ENCODE peak calls at places on chromosomes 16 and 17, in nine cellular contexts. J is tibial nerve, C is upper lobe of left lung, U is body of pancreas, B is transverse colon, T is heart left ventricle, L is adrenal gland, N is H54, V is A549. O is an unnamed sample.

GRCh38 chr17:18025596-18026407 is 13.2 kb downstream of the ATPAF2 start:
- DNase-seq in V (no peak), U (no peak), L (no peak), B (no peak), C (no peak), N (peak), T (no peak), J (no peak), O (peak)

GRCh38 chr16:84791088-84791487 is 28.7 kb upstream of the CRISPLD2 start:
- DNase-seq in L (no peak), C (no peak), N (no peak), B (no peak), V (no peak), U (no peak), T (no peak), J (no peak), O (no peak)

GRCh38 chr17:42342242-42343008 is 45.8 kb downstream of the STAT3 start:
- DNase-seq in U (no peak), J (no peak), C (no peak), V (no peak), T (no peak), B (no peak), N (no peak), L (no peak), O (no peak)

GRCh38 chr17:12349297-12349696 is 316.4 kb upstream of the MYOCD start:
- DNase-seq in B (no peak), T (no peak), J (no peak), N (no peak), V (no peak), C (no peak), L (no peak), U (no peak), O (no peak)

GRCh38 chr17:76405607-76405966 is 21.2 kb downstream of the SPHK1 start:
- DNase-seq in J (no peak), B (no peak), N (no peak), L (no peak), T (no peak), U (no peak), V (no peak), C (no peak), O (no peak)

GRCh38 chr16:3155972-3156371 is 21.1 kb downstream of the ZNF213 start:
- DNase-seq in U (no peak), L (no peak), C (no peak), N (no peak), T (no peak), B (no peak), V (no peak), J (no peak), O (no peak)

GRCh38 chr16:85699628-85700027 is 10.9 kb upstream of the GINS2 start:
- DNase-seq in C (no peak), N (peak), V (no peak), B (no peak), T (no peak), L (peak), J (no peak), U (no peak), O (no peak)

GRCh38 chr16:56421313-56421712 is 4.0 kb downstream of the AMFR start:
- DNase-seq in C (no peak), J (no peak), L (no peak), T (no peak), B (no peak), V (no peak), N (no peak), U (no peak), O (no peak)

GRCh38 chr17:19403021-19403420 is 8.0 kb upstream of the RNF112 start:
- DNase-seq in U (no peak), J (no peak), N (no peak), T (no peak), C (no peak), B (no peak), L (no peak), V (no peak), O (no peak)

GRCh38 chr17:72618018-72618509 is 474.4 kb downstream of the SLC39A11 start:
- DNase-seq in U (peak), C (no peak), B (peak), J (no peak), T (no peak), L (no peak), V (no peak), N (no peak), O (no peak)

GRCh38 chr16:3458852-3459361 is 15.4 kb downstream of the NAA60 start:
- DNase-seq in U (peak), T (no peak), C (no peak), J (no peak), V (peak), B (peak), L (no peak), N (no peak), O (no peak)

GRCh38 chr16:52786105-52786504 is 239.2 kb upstream of the TOX3 start:
- DNase-seq in J (no peak), V (no peak), L (peak), B (no peak), N (no peak), C (no peak), T (no peak), U (no peak), O (no peak)

GRCh38 chr16:67277999-67278772 is 1.1 kb upstream of the PLEKHG4 start:
- DNase-seq in C (no peak), J (no peak), U (peak), L (peak), N (peak), T (no peak), V (peak), B (no peak), O (no peak)

GRCh38 chr16:67280090-67281015 is 1.0 kb downstream of the PLEKHG4 start:
- DNase-seq in C (no peak), V (no peak), N (no peak), T (no peak), L (no peak), U (no peak), J (no peak), B (no peak), O (no peak)

GRCh38 chr16:67277294-67277998 is 1.9 kb upstream of the PLEKHG4 start:
- DNase-seq in N (peak), L (peak), V (peak), C (no peak), J (peak), T (no peak), B (peak), U (peak), O (no peak)

GRCh38 chr16:67278773-67279295 is 498 bp upstream of the PLEKHG4 start:
- DNase-seq in N (no peak), T (no peak), C (no peak), V (peak), U (peak), B (peak), J (no peak), L (no peak), O (no peak)

DNA sequence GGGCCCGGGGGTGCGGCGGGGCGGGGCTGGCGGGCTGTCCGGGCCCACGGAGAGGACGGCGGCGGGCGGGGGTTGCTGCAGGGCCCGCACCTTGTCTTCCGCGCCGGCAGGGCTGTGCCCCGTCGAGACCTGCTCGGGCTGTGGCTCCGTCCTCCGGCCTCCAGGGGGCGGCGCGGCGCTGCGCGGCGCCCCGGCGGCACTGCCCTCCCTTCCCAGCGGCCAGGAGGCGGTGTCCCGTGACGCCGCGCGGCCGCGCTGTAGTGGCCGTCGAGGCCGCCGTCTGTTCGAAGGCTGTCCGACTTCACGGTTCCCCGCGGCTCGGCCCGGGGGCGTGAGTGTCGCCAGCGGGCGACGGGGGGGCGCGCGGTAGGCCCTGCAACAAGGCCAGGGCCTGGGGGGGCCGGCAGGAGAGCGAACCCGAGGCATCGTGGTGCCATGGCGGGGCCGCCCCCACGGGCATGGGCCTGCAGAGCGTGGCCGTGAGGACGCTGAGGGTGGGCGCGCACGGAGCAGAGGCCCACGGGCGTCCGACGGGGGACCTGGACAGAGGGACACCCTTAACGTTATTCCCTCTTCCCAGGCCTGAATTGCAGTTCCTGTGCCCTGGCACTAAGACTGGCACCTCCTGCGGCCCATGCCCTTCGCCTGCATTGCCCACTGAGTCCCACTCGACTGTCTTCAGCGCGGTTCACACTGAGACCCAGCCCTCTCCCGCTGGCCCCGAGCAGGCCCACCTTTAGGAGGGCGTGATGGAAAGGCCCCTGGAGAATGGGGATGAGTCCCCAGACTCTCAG is at the start of gene PLEKHG4:
- DNase-seq in U (peak), T (peak), J (peak), V (peak), B (peak), C (peak), L (peak), N (no peak), O (peak)
- TF ChIP-seq POLR2A in U (peak), T (no peak), J (no peak), V (peak), B (no peak), C (no peak), L (no peak), N (no peak), O (no peak)

GRCh38 chr17:3962217-3963069 is 1.8 kb downstream of the ATP2A3 start:
- DNase-seq in N (no peak), U (no peak), J (no peak), V (no peak), L (no peak), T (no peak), C (no peak), B (no peak), O (peak)

GRCh38 chr17:3964203-3965122 is at the start of gene ATP2A3:
- DNase-seq in B (peak), N (no peak), C (peak), J (no peak), U (no peak), V (peak), L (no peak), T (peak), O (peak)

GRCh38 chr17:3961564-3962047 is 2.6 kb downstream of the ATP2A3 start:
- DNase-seq in L (no peak), C (no peak), N (no peak), U (no peak), B (peak), V (no peak), T (no peak), J (no peak), O (peak)

GRCh38 chr17:3965123-3965800 is 1.0 kb upstream of the ATP2A3 start:
- DNase-seq in T (peak), B (peak), V (peak), U (peak), C (no peak), J (peak), L (peak), N (peak), O (peak)

DNA sequence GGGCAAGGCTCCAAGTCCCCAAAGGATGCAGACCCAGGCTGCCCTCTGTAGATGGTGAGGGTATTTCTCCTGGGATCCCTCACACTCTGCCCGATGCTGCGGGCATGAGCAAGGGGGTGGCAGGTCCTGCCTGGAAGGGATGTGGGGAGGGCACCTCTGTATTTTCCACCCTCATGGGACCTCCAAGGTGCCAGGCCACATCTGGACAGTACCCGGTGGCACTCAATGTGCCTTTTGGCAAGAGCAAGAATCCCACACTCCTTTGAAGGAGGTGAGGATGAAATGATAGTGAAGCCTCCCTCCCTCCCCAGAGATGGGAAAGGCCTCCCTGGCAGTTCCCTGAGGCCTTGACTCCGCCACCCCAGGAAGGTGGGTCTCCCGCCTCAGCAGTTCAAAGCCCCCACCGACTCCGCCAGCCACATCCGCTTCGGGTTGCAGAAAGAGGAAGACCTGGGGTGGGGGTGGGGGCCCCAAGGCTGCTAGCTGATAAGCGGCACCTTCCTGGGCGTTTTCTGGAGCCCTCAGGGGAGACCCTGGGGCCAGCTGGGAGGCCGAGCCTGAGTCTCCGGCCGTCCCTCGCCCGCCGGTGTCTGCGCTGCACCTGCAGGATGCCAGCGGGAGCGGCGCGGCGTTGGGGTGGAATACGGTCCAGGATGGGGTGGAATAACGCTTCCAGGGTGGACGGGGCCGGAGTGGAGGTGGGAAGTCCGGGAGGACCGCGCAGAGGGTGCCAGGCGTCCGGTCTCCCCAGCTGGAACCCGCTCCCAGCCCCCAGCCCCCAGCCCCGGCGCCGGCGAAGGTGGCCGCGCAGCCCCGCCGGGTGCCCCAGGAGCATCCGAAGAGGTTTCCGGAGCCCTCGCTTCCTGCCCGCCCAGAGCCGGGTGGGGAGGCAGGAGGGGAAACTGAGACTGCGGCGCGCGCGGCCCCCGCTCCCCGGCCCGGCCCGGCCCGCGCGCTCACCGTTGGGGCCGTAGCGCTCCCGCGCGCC is 729 bp downstream of the ATP2A3 start:
- DNase-seq in J (no peak), N (no peak), U (no peak), C (peak), B (peak), T (no peak), L (no peak), V (no peak), O (peak)
- TF ChIP-seq POLR2A in J (no peak), N (no peak), U (no peak), C (no peak), B (peak), T (no peak), L (no peak), V (no peak), O (no peak)

GRCh38 chr16:81001330-81001729 is 5.4 kb downstream of the CMC2 start:
- DNase-seq in T (no peak), L (no peak), C (no peak), U (no peak), J (no peak), V (no peak), N (no peak), B (no peak), O (no peak)
- TF ChIP-seq POLR2A in T (no peak), L (no peak), C (no peak), U (no peak), J (no peak), V (no peak), N (no peak), B (no peak), O (no peak)

GRCh38 chr17:63626551-63627228 is 4.5 kb downstream of the MAP3K3 start:
- DNase-seq in T (no peak), J (no peak), V (no peak), B (no peak), N (no peak), L (no peak), C (no peak), U (no peak), O (no peak)

GRCh38 chr17:63621229-63621683 is 961 bp upstream of the MAP3K3 start:
- DNase-seq in N (no peak), J (no peak), L (no peak), V (peak), T (no peak), C (no peak), B (no peak), U (no peak), O (no peak)

GRCh38 chr17:63623786-63624185 is 1.6 kb downstream of the MAP3K3 start:
- DNase-seq in J (no peak), U (no peak), B (no peak), T (no peak), L (no peak), V (no peak), N (no peak), C (no peak), O (no peak)

GRCh38 chr17:63622571-63623390 is 564 bp downstream of the MAP3K3 start:
- DNase-seq in C (peak), J (peak), N (peak), V (peak), T (peak), L (peak), U (peak), B (peak), O (peak)

GRCh38 chr17:63621684-63622570 is at the start of gene MAP3K3:
- DNase-seq in B (peak), U (peak), J (peak), L (peak), V (peak), N (peak), C (peak), T (peak), O (peak)
- TF ChIP-seq POLR2A in B (peak), U (peak), J (peak), L (peak), V (peak), N (peak), C (no peak), T (no peak), O (peak)

O was measured in Peyer's patch.